ENCODE peak calls at places on chromosomes 1 and 21, in seven cellular contexts. R, V, T, L, N, D and S are unnamed samples.

GRCh38 chr1:234848972-234849641 is 239.1 kb upstream of the IRF2BP2 start:
- DNase-seq in R (no peak), V (no peak), T (no peak), L (no peak), N (no peak), D (no peak), S (peak)

GRCh38 chr1:75482951-75483350 is 128.0 kb downstream of the SLC44A5 start:
- DNase-seq in R (no peak), V (no peak), T (no peak), L (no peak), N (peak), D (no peak), S (no peak)

GRCh38 chr1:153539395-153540093 is 1.2 kb downstream of the S100A5 start:
- DNase-seq in R (no peak), V (no peak), T (no peak), L (no peak), N (no peak), D (no peak), S (no peak)

GRCh38 chr21:17607684-17608083 is 5.0 kb downstream of the BTG3 start:
- DNase-seq in R (no peak), V (no peak), T (no peak), L (no peak), N (peak), D (no peak), S (no peak)

GRCh38 chr1:245537992-245538391 is 383.2 kb downstream of the KIF26B start:
- DNase-seq in R (no peak), V (no peak), T (no peak), L (no peak), N (no peak), D (no peak), S (no peak)

GRCh38 chr1:33818071-33818470 is 45.8 kb upstream of the HMGB4 start:
- DNase-seq in R (no peak), V (no peak), T (no peak), L (no peak), N (no peak), D (no peak), S (no peak)

GRCh38 chr1:169260478-169260877 is 107.1 kb downstream of the NME7 start:
- DNase-seq in R (no peak), V (no peak), T (no peak), L (no peak), N (no peak), D (no peak), S (no peak)

GRCh38 chr1:189211742-189212141 is 1265.9 kb downstream of the BRINP3 start:
- DNase-seq in R (no peak), V (no peak), T (no peak), L (no peak), N (no peak), D (no peak), S (no peak)

GRCh38 chr1:38050397-38051141 is 4.0 kb upstream of the POU3F1 start:
- DNase-seq in R (no peak), V (no peak), T (no peak), L (no peak), N (no peak), D (no peak), S (no peak)

GRCh38 chr1:19309123-19309813 is 2.7 kb downstream of the AKR7A2 start:
- DNase-seq in R (no peak), V (no peak), T (no peak), L (no peak), N (no peak), D (peak), S (no peak)

GRCh38 chr1:31568895-31569655 is 7.2 kb upstream of the TINAGL1 start:
- DNase-seq in R (no peak), V (no peak), T (no peak), L (no peak), N (no peak), D (peak), S (no peak)

GRCh38 chr1:159132271-159132881 is 39.0 kb upstream of the CADM3 start:
- DNase-seq in R (peak), V (peak), T (peak), L (no peak), N (peak), D (peak), S (peak)

GRCh38 chr1:8379513-8380186 is 61.7 kb downstream of the SLC45A1 start:
- DNase-seq in R (no peak), V (no peak), T (no peak), L (no peak), N (no peak), D (peak), S (no peak)

GRCh38 chr1:234600418-234601216 is 9.4 kb downstream of the IRF2BP2 start:
- DNase-seq in R (peak), V (no peak), T (peak), L (no peak), N (peak), D (no peak), S (peak)

GRCh38 chr1:26317612-26318337 is at the start of gene CD52:
- DNase-seq in R (no peak), V (peak), T (no peak), L (no peak), N (no peak), D (peak), S (no peak)

GRCh38 chr1:72282690-72283203 is 408 bp upstream of the NEGR1 start:
- DNase-seq in R (peak), V (peak), T (no peak), L (peak), N (peak), D (peak), S (peak)

GRCh38 chr1:21875621-21876063 is 61.5 kb downstream of the HSPG2 start:
- DNase-seq in R (peak), V (no peak), T (no peak), L (no peak), N (no peak), D (no peak), S (no peak)

GRCh38 chr21:15058718-15059316 is 6.0 kb downstream of the NRIP1 start:
- DNase-seq in R (no peak), V (no peak), T (no peak), L (no peak), N (peak), D (no peak), S (no peak)

GRCh38 chr1:23720256-23720995 is 22.8 kb upstream of the ELOA start:
- DNase-seq in R (no peak), V (no peak), T (no peak), L (no peak), N (no peak), D (no peak), S (no peak)

GRCh38 chr1:187605736-187606135 is 777.0 kb downstream of the PLA2G4A start:
- DNase-seq in R (no peak), V (no peak), T (no peak), L (no peak), N (no peak), D (no peak), S (no peak)

GRCh38 chr1:239707615-239708014 is 321.2 kb downstream of the CHRM3 start:
- DNase-seq in R (no peak), V (no peak), T (no peak), L (no peak), N (no peak), D (no peak), S (no peak)

GRCh38 chr1:57066980-57067615 is 101.3 kb upstream of the C8B start:
- DNase-seq in R (no peak), V (no peak), T (no peak), L (no peak), N (no peak), D (no peak), S (no peak)

GRCh38 chr21:37737497-37737896 is 178.8 kb downstream of the KCNJ6 start:
- DNase-seq in R (no peak), V (no peak), T (no peak), L (no peak), N (no peak), D (no peak), S (no peak)

GRCh38 chr1:42690477-42691156 is 8.4 kb downstream of the YBX1 start:
- DNase-seq in R (no peak), V (no peak), T (no peak), L (no peak), N (peak), D (no peak), S (no peak)

GRCh38 chr1:196407358-196408041 is 200.7 kb downstream of the KCNT2 start:
- DNase-seq in R (no peak), V (no peak), T (no peak), L (no peak), N (peak), D (no peak), S (no peak)

GRCh38 chr1:150176593-150176992 is 26.9 kb downstream of the PLEKHO1 start:
- DNase-seq in R (no peak), V (no peak), T (no peak), L (no peak), N (no peak), D (no peak), S (no peak)